ENCODE peak calls at places on chromosomes 11 and 22, in ten cellular contexts. F is IMR-90; Z is CD4-positive, alpha-beta memory T cell; E is ovary; M is mesendoderm; I is PC-3; U is colonic mucosa; D is spleen; O is psoas muscle; H is kidney. W is an unnamed sample.

GRCh38 chr22:28923826-28924732 is 40.7 kb downstream of the ZNRF3 start:
- DNase-seq in F (no peak), Z (no peak), E (peak; percentile 69), M (no peak), I (no peak), U (peak; percentile 64), D (no peak), O (peak; percentile 78), H (peak; percentile 79), W (peak; percentile 57)

GRCh38 chr22:24429411-24430365 is 2.3 kb downstream of the ADORA2A start:
- DNase-seq in F (peak; percentile 22), Z (peak; percentile 56), E (no peak), M (peak; percentile 46), I (peak; percentile 36), U (no peak), D (peak; percentile 87), O (peak; percentile 68), H (peak; percentile 78), W (no peak)

GRCh38 chr22:23084453-23085350 is 14.4 kb downstream of the GNAZ start:
- DNase-seq in F (no peak), Z (no peak), E (no peak), M (no peak), I (no peak), U (no peak), D (no peak), O (no peak), H (no peak), W (no peak)

GRCh38 chr11:65274734-65275682 is 13.2 kb downstream of the POLA2 start:
- DNase-seq in F (peak; percentile 99), Z (peak; percentile 32), E (peak; percentile 80), M (peak; percentile 70), I (peak; percentile 96), U (peak; percentile 88), D (peak; percentile 79), O (peak; percentile 79), H (peak; percentile 72), W (no peak)

GRCh38 chr11:65506770-65507485 is 8.1 kb downstream of the MALAT1 start:
- DNase-seq in F (peak; percentile 95), Z (peak; percentile 52), E (peak; percentile 72), M (peak; percentile 95), I (peak; percentile 56), U (peak; percentile 77), D (no peak), O (peak; percentile 74), H (peak; percentile 65), W (peak; percentile 78)

GRCh38 chr11:86068138-86068861 is 584 bp downstream of the PICALM start:
- DNase-seq in F (no peak), Z (peak; percentile 42), E (no peak), M (peak; percentile 58), I (peak; percentile 6), U (peak; percentile 62), D (peak; percentile 89), O (no peak), H (no peak), W (peak; percentile 66)

GRCh38 chr22:46356496-46357185 is 21.1 kb downstream of the TRMU start:
- DNase-seq in F (no peak), Z (no peak), E (no peak), M (no peak), I (no peak), U (no peak), D (no peak), O (peak; percentile 52), H (peak; percentile 71), W (peak; percentile 35)

GRCh38 chr22:39306456-39307361 is 12.7 kb downstream of the RPL3 start:
- DNase-seq in F (no peak), Z (peak; percentile 32), E (no peak), M (peak; percentile 67), I (peak; percentile 35), U (no peak), D (peak; percentile 77), O (no peak), H (no peak), W (no peak)

GRCh38 chr11:62574363-62575057 is 819 bp upstream of the EEF1G start:
- DNase-seq in F (peak; percentile 29), Z (no peak), E (peak; percentile 71), M (no peak), I (peak; percentile 29), U (peak; percentile 50), D (peak; percentile 90), O (peak; percentile 71), H (peak; percentile 84), W (peak; percentile 81)

GRCh38 chr22:44483878-44484277 is 14.2 kb downstream of the RTL6 start:
- DNase-seq in F (no peak), Z (no peak), E (no peak), M (no peak), I (no peak), U (no peak), D (no peak), O (no peak), H (no peak), W (no peak)

GRCh38 chr22:32788884-32789624 is 12.5 kb upstream of the TIMP3 start:
- DNase-seq in F (peak; percentile 72), Z (no peak), E (no peak), M (peak; percentile 37), I (no peak), U (no peak), D (no peak), O (no peak), H (no peak), W (peak; percentile 80)

GRCh38 chr11:129935723-129936122 is 40.3 kb upstream of the NFRKB start:
- DNase-seq in F (no peak), Z (no peak), E (no peak), M (peak; percentile 17), I (no peak), U (no peak), D (no peak), O (no peak), H (no peak), W (no peak)
- H3K36me3 ChIP-seq in F (peaks cover 11% of the 10 kb centered on the region), Z (peaks cover 4% of the 10 kb centered on the region), E (no peaks in the 10 kb centered on the region), M (peaks cover 2% of the 10 kb centered on the region), I (no peaks in the 10 kb centered on the region), U (peaks cover 3% of the 10 kb centered on the region), D (peaks cover 5% of the 10 kb centered on the region), O (peaks cover 4% of the 10 kb centered on the region), H (no peaks in the 10 kb centered on the region), W (peaks cover 5% of the 10 kb centered on the region)

DNA sequence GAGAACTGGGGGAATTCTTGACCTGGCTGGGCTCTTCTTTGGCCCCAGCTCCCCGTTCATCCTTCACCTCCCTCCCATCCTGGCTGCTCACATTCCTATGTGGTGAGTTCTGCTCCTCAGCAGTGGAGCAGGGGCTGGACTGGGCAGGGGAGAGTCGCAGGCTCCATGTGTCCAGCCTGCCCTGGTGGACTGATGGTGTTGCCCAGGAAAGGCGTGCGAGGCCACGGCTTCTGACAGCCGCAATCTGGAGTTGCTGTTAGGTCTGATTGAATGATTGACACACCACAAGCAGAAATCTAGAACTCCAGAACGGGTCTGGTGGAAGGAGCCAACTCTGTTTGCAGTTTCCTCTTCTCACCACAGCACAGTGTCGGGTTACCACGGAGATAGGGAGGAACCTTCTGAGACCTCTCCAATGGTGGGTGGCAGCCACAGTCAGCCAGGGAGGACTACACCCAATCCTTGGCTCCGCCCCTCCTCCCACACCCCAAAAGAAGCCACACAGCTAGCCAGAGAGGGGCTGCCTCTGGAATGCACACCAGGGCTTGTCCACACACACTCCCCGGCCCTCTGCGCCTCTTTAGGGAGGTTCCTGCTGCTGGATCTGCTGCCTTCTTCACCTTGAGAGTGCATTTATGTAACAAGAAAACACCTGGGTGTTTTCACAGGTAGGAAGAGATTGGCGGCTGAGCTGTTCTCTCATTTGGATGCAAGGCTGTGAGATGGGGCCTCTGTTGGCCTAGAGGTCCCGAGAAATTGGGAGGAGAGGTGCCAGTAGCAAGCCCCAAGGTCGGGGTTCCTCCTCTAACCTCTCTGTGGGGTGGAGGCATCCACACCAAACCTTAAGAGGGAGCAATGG is 56.4 kb upstream of the CD44 start:
- DNase-seq in F (peak; percentile 83), Z (peak; percentile 95), E (peak; percentile 36), M (peak; percentile 94), I (peak; percentile 80), U (peak; percentile 59), D (peak; percentile 91), O (peak; percentile 60), H (peak; percentile 82), W (peak; percentile 87)
- H3K4me1 ChIP-seq in F (peaks cover 21% of the 10 kb centered on the region), Z (peaks cover 85% of the 10 kb centered on the region), E (peaks cover 5% of the 10 kb centered on the region), M (peaks cover 4% of the 10 kb centered on the region), I (peaks cover 48% of the 10 kb centered on the region), U (no peaks in the 10 kb centered on the region), D (peaks cover 58% of the 10 kb centered on the region), O (peaks cover 18% of the 10 kb centered on the region), H (peaks cover 10% of the 10 kb centered on the region), W (peaks cover 5% of the 10 kb centered on the region)

GRCh38 chr11:82734120-82734479 is 436 bp upstream of the FAM181B start:
- DNase-seq in F (no peak), Z (no peak), E (no peak), M (no peak), I (no peak), U (no peak), D (no peak), O (no peak), H (no peak), W (no peak)
- H3K27ac ChIP-seq in F (no peak overlapping the region), Z (no peak overlapping the region), E (peak overlapping the region; percentile 42), M (no peak overlapping the region), I (no peak overlapping the region), U (no peak overlapping the region), D (no peak overlapping the region), O (no peak overlapping the region), H (no peak overlapping the region), W (no peak overlapping the region)

GRCh38 chr11:88308576-88308975 is 29.0 kb downstream of the CTSC start:
- DNase-seq in F (no peak), Z (no peak), E (no peak), M (peak; percentile 61), I (no peak), U (no peak), D (no peak), O (no peak), H (no peak), W (no peak)
- H3K36me3 ChIP-seq in F (peaks cover 37% of the 10 kb centered on the region), Z (peaks cover 21% of the 10 kb centered on the region), E (no peaks in the 10 kb centered on the region), M (peaks cover 2% of the 10 kb centered on the region), I (peaks cover 46% of the 10 kb centered on the region), U (no peaks in the 10 kb centered on the region), D (peaks cover 12% of the 10 kb centered on the region), O (no peaks in the 10 kb centered on the region), H (peaks cover 6% of the 10 kb centered on the region), W (no peaks in the 10 kb centered on the region)

W was measured in aorta.